ENCODE peak calls at places on chromosomes 1 and 21, in six cellular contexts. B is HepG2, A is A549, L is SK-N-SH, V is HCT116, G is GM12878. P is an unnamed sample.

GRCh38 chr1:226082959-226083302 is 20.4 kb downstream of the H3-3A start:
- DNase-seq in A (peak), V (no peak), L (peak), G (no peak), B (no peak), P (no peak)

GRCh38 chr1:43274125-43274803 is 4.5 kb downstream of the TMEM125 start:
- DNase-seq in V (no peak), B (no peak), L (no peak), G (no peak), A (peak), P (no peak)

GRCh38 chr21:34185051-34185750 is 111.8 kb downstream of the MRPS6 start:
- DNase-seq in G (no peak), L (no peak), A (no peak), B (no peak), V (no peak), P (no peak)

GRCh38 chr1:10691740-10692125 is 104.7 kb downstream of the CASZ1 start:
- DNase-seq in A (no peak), V (no peak), L (no peak), B (no peak), G (no peak), P (no peak)

GRCh38 chr1:24418898-24419628 is 3.5 kb downstream of the NIPAL3 start:
- DNase-seq in B (no peak), L (no peak), V (no peak), A (peak), G (no peak), P (peak)

GRCh38 chr1:151408891-151409290 is 9.5 kb downstream of the PSMB4 start:
- DNase-seq in B (no peak), A (no peak), V (no peak), L (no peak), G (no peak), P (no peak)

GRCh38 chr1:30758785-30759380 is 1.3 kb upstream of the LAPTM5 start:
- DNase-seq in A (peak), L (no peak), V (peak), G (peak), B (no peak), P (peak)

GRCh38 chr21:31526040-31526439 is 133.5 kb upstream of the SOD1 start:
- DNase-seq in A (peak), V (no peak), L (no peak), G (no peak), B (no peak), P (no peak)

GRCh38 chr1:203556047-203556851 is 62.3 kb downstream of the OPTC start:
- DNase-seq in A (no peak), B (no peak), V (no peak), G (no peak), L (peak), P (no peak)

GRCh38 chr1:77143529-77144121 is 75.6 kb downstream of the PIGK start:
- DNase-seq in V (no peak), B (no peak), A (peak), L (peak), G (no peak), P (no peak)
- TF ChIP-seq MAX in V (no peak), B (no peak), A (no peak), L (no peak), G (no peak), P (no peak)

DNA sequence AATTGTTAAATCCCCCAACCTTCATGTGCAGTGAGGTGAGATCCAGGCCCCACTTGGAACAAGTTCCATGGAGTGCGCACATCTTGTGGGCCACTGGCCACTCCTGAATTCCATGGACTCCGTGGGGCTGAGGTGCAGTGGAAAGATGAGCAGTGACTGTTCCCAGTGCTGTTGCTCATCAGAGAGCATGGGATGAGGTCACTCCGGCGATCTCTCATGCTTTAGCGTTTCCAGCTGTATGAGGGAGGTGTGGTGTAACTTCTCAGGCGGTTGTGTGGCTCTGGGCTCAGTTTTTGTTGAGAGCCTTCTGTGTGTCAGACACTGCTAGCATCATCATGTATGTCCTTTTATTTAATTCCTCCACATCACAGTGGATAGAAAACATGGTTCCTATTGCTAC is 96.2 kb downstream of the GALNT2 start:
- DNase-seq in A (no peak), B (no peak), G (no peak), L (no peak), V (no peak), P (no peak)
- TF ChIP-seq RAD21 in A (no peak), B (no peak), G (no peak), L (no peak), V (no peak), P (no peak)

GRCh38 chr1:246067432-246068021 is 439.6 kb downstream of the SMYD3 start:
- DNase-seq in A (no peak), B (no peak), V (no peak), G (no peak), L (no peak), P (no peak)

GRCh38 chr1:246068113-246068512 is 439.0 kb downstream of the SMYD3 start:
- DNase-seq in G (no peak), V (no peak), B (no peak), A (no peak), L (no peak), P (no peak)

GRCh38 chr1:246069581-246069980 is 437.5 kb downstream of the SMYD3 start:
- DNase-seq in L (no peak), B (no peak), A (no peak), G (no peak), V (no peak), P (no peak)

GRCh38 chr1:246066553-246066952 is 440.5 kb downstream of the SMYD3 start:
- DNase-seq in G (no peak), A (no peak), L (no peak), B (no peak), V (no peak), P (no peak)

DNA sequence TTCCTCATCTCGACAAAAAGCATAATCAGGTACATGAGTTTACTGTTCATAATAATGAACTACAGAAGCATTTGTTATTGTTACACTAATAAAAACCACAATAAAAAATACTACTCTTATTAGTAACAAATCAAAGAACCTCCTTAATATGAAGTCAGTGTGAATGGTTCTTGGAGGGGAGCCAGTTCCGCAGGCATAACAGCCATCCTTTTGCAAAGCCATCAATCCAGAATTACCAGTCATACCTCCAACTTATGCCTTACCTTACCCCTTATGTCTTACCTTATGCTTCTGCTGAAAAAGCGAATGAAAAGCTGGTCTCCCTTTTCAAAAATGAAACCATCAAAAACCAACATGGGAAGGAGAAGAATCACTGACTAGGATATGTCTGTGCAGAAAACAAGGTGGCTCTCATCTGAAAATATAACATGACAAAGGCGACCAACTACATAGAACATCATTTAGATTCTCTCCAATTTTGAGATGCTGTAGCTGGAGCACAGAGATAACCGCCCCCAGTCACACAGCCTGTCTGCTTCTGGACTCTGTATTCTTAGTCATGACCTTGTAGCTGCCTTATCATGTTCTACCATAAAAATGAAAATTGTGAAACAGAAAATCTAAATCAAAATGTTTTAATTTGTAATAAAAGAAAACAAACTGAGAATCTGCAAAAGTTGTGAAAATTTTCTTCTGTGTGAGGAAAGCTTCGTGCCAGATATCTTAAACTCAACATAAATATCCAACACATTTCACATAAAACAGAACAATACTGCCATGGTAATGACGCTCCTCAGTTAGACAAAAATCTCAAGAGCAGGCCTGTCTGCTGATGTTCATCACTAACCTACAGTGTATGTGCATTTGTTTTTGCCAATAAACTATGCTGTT is 438.2 kb downstream of the SMYD3 start:
- DNase-seq in L (no peak), G (no peak), B (no peak), A (no peak), V (no peak), P (peak)
- TF ChIP-seq MAX in L (no peak), G (no peak), B (no peak), A (no peak), V (no peak), P (no peak)

DNA sequence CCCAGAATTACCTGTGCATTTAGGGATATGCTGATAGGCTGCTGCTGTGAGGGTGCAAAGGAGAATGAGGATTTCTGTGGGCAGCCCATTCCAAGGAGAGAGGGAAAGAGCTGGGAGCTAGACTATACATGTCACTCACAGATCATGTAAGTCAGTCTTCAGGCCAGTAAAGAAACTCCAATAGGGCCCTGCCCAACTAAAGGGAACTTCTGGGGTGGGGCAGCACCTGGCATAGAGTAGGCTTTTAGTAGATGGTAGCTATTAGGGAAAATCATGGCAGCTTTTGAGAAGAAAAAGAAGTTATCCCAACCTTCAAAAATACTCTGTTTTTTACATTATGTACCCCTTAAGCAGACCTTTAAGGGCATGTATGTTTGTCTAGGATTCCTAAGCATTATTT is 89.6 kb downstream of the ST6GALNAC3 start:
- DNase-seq in A (no peak), V (no peak), B (no peak), L (no peak), G (no peak), P (no peak)
- TF ChIP-seq RAD21 in A (no peak), V (no peak), B (no peak), L (no peak), G (no peak), P (no peak)

P was measured in K562.